ENCODE peak calls at places on chromosome 1, in ten cellular contexts. P is ovary, W is left ventricle myocardium inferior, K is fibroblast of lung, T is pancreas, V is upper lobe of right lung, R is cardiac fibroblast, X is A549, J is AG04450, S is tibial artery. C is an unnamed sample.

GRCh38 chr1:192491804-192492554 is 83.6 kb upstream of the RGS1 start:
- DNase-seq in P (no peak), W (no peak), K (peak), T (no peak), V (no peak), R (peak), X (no peak), J (no peak), S (no peak), C (peak)

GRCh38 chr1:229224308-229224707 is 46.6 kb upstream of the RAB4A start:
- DNase-seq in P (no peak), W (no peak), K (peak), T (no peak), V (no peak), R (peak), X (no peak), J (no peak), S (no peak), C (no peak)

GRCh38 chr1:33181038-33181861 is 593 bp downstream of the TRIM62 start:
- DNase-seq in P (peak), W (peak), K (peak), T (peak), V (peak), R (peak), X (peak), J (no peak), S (peak), C (no peak)

GRCh38 chr1:240646861-240647260 is 34.9 kb upstream of the GREM2 start:
- DNase-seq in P (no peak), W (no peak), K (no peak), T (no peak), V (no peak), R (no peak), X (no peak), J (no peak), S (no peak), C (no peak)

GRCh38 chr1:94117250-94117851 is 3.6 kb downstream of the ABCA4 start:
- DNase-seq in P (no peak), W (no peak), K (no peak), T (no peak), V (no peak), R (no peak), X (no peak), J (no peak), S (no peak), C (no peak)

GRCh38 chr1:84541679-84542078 is 32.6 kb downstream of the CTBS start:
- DNase-seq in P (no peak), W (no peak), K (peak), T (no peak), V (no peak), R (no peak), X (no peak), J (no peak), S (no peak), C (no peak)

GRCh38 chr1:12316331-12316730 is 86.5 kb downstream of the VPS13D start:
- DNase-seq in P (no peak), W (no peak), K (no peak), T (no peak), V (no peak), R (peak), X (no peak), J (no peak), S (no peak), C (no peak)

GRCh38 chr1:38872401-38873026 is 634 bp downstream of the MYCBP start:
- DNase-seq in P (no peak), W (no peak), K (peak), T (no peak), V (no peak), R (peak), X (peak), J (no peak), S (no peak), C (no peak)

GRCh38 chr1:215376544-215377264 is 190.4 kb upstream of the KCTD3 start:
- DNase-seq in P (no peak), W (no peak), K (peak), T (no peak), V (no peak), R (peak), X (no peak), J (no peak), S (no peak), C (no peak)

GRCh38 chr1:92881391-92881790 is 49.6 kb downstream of the RPL5 start:
- DNase-seq in P (no peak), W (no peak), K (peak), T (no peak), V (no peak), R (no peak), X (no peak), J (no peak), S (no peak), C (no peak)

GRCh38 chr1:246418565-246419312 is 88.3 kb downstream of the SMYD3 start:
- DNase-seq in P (no peak), W (no peak), K (no peak), T (no peak), V (no peak), R (no peak), X (no peak), J (no peak), S (no peak), C (no peak)

GRCh38 chr1:180811886-180812285 is 100.8 kb upstream of the KIAA1614 start:
- DNase-seq in P (no peak), W (no peak), K (no peak), T (no peak), V (no peak), R (no peak), X (no peak), J (no peak), S (no peak), C (no peak)

GRCh38 chr1:4090556-4090955 is 190.5 kb upstream of the C1orf174 start:
- DNase-seq in P (no peak), W (no peak), K (no peak), T (no peak), V (no peak), R (no peak), X (no peak), J (no peak), S (peak), C (no peak)

GRCh38 chr1:192513697-192514096 is 61.9 kb upstream of the RGS1 start:
- DNase-seq in P (no peak), W (no peak), K (no peak), T (no peak), V (no peak), R (no peak), X (no peak), J (no peak), S (no peak), C (no peak)

GRCh38 chr1:52848423-52848822 is 5.9 kb downstream of the ZYG11A start:
- DNase-seq in P (no peak), W (no peak), K (no peak), T (no peak), V (no peak), R (no peak), X (no peak), J (no peak), S (no peak), C (no peak)

GRCh38 chr1:52842643-52843310 is at the start of gene ZYG11A:
- DNase-seq in P (peak), W (peak), K (peak), T (peak), V (peak), R (peak), X (peak), J (peak), S (no peak), C (no peak)
- TF ChIP-seq CTCF in P (no peak), W (peak), K (peak), T (no peak), V (no peak), R (peak), X (no peak), J (peak), S (no peak), C (peak)

GRCh38 chr1:156429308-156430060 is 60.5 kb downstream of the RHBG start:
- DNase-seq in P (no peak), W (no peak), K (no peak), T (no peak), V (no peak), R (no peak), X (no peak), J (no peak), S (no peak), C (no peak)
- H3K4me3 ChIP-seq in P (no peak), W (no peak), K (no peak), T (no peak), V (no peak), R (no peak), X (no peak), J (no peak), S (no peak), C (no peak)

GRCh38 chr1:101971309-101971708 is 25.4 kb downstream of the OLFM3 start:
- DNase-seq in P (no peak), W (no peak), K (no peak), T (no peak), V (no peak), R (peak), X (no peak), J (no peak), S (no peak), C (no peak)
- TF ChIP-seq CTCF in P (no peak), W (no peak), K (no peak), T (no peak), V (no peak), R (no peak), X (no peak), J (no peak), S (no peak), C (peak)

DNA sequence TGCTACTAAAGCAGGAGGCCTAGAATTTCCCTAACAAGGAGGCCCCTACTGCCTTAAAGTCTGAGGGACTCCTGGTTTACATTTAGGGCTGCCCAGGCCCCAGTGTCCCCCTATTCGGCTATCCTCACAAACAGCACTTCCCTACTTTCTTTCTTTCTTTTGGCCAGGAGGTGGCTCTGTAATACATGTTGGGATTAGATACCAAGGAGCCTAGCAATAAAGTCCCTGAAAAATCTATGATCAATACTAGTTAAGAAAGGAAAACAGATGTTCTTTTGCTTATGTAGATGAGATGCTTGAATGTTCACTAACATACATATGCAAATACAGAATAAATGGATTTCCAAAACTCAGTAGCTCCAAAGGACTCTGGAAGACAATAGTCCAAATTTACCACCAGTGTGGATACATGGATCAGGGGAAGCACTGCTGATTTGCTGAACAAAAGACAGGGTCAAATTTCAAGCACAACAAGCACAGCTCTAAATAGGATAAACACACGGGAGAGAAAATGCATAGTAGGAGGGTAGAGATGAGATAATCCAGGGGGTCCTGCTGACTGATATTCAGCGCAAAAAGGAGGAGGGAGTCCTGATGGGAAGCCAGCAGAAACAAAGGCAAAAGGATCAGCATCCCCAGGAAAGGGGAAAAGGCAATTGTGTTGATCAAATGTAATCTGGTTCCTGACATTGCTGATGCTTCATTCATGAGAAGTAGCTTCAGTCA is 240.0 kb downstream of the NUF2 start:
- DNase-seq in P (no peak), W (no peak), K (peak), T (no peak), V (no peak), R (peak), X (no peak), J (no peak), S (no peak), C (no peak)
- H3K4me3 ChIP-seq in P (no peak), W (no peak), K (no peak), T (no peak), V (no peak), R (no peak), X (no peak), J (no peak), S (no peak), C (no peak)